ENCODE peak calls at places on chromosomes 16 and 17, in eight cellular contexts. One of them, this sample, is unnamed.

GRCh38 chr16:4409081-4409932 is 7.1 kb downstream of the CORO7 start:
- DNase-seq in thoracic aorta: no peak
- DNase-seq in caudate nucleus: no peak
- DNase-seq in PC-3: peak
- DNase-seq in left colon: no peak
- DNase-seq in activated naive CD4-positive, alpha-beta T cell treated with anti-CD3 and anti-CD28 coated beads for 36 hours: peak
- DNase-seq in naive thymus-derived CD8-positive, alpha-beta T cell: no peak
- DNase-seq in WTC11: no peak
- DNase-seq in this sample: peak

GRCh38 chr17:45436625-45437460 is 4.2 kb upstream of the ARHGAP27 start:
- DNase-seq in thoracic aorta: no peak
- DNase-seq in caudate nucleus: no peak
- DNase-seq in PC-3: no peak
- DNase-seq in left colon: no peak
- DNase-seq in activated naive CD4-positive, alpha-beta T cell treated with anti-CD3 and anti-CD28 coated beads for 36 hours: no peak
- DNase-seq in naive thymus-derived CD8-positive, alpha-beta T cell: no peak
- DNase-seq in WTC11: no peak
- DNase-seq in this sample: no peak

GRCh38 chr17:32123782-32124181 is 18.5 kb upstream of the RHOT1 start:
- DNase-seq in naive thymus-derived CD8-positive, alpha-beta T cell: no peak
- DNase-seq in WTC11: no peak
- DNase-seq in caudate nucleus: no peak
- DNase-seq in PC-3: no peak
- DNase-seq in activated naive CD4-positive, alpha-beta T cell treated with anti-CD3 and anti-CD28 coated beads for 36 hours: no peak
- DNase-seq in thoracic aorta: no peak
- DNase-seq in left colon: no peak
- DNase-seq in this sample: no peak

GRCh38 chr16:1363501-1364041 is 11.8 kb downstream of the GNPTG start:
- DNase-seq in thoracic aorta: no peak
- DNase-seq in WTC11: peak
- DNase-seq in naive thymus-derived CD8-positive, alpha-beta T cell: peak
- DNase-seq in caudate nucleus: no peak
- DNase-seq in activated naive CD4-positive, alpha-beta T cell treated with anti-CD3 and anti-CD28 coated beads for 36 hours: peak
- DNase-seq in left colon: no peak
- DNase-seq in PC-3: peak
- DNase-seq in this sample: peak

GRCh38 chr17:74199306-74200092 is 4.0 kb upstream of the RPL38 start:
- DNase-seq in PC-3: peak
- DNase-seq in thoracic aorta: no peak
- DNase-seq in left colon: no peak
- DNase-seq in caudate nucleus: peak
- DNase-seq in activated naive CD4-positive, alpha-beta T cell treated with anti-CD3 and anti-CD28 coated beads for 36 hours: peak
- DNase-seq in naive thymus-derived CD8-positive, alpha-beta T cell: peak
- DNase-seq in WTC11: peak
- DNase-seq in this sample: peak

GRCh38 chr17:6567528-6568185 is 11.3 kb upstream of the PITPNM3 start:
- DNase-seq in caudate nucleus: no peak
- DNase-seq in PC-3: no peak
- DNase-seq in naive thymus-derived CD8-positive, alpha-beta T cell: no peak
- DNase-seq in activated naive CD4-positive, alpha-beta T cell treated with anti-CD3 and anti-CD28 coated beads for 36 hours: no peak
- DNase-seq in left colon: no peak
- DNase-seq in WTC11: no peak
- DNase-seq in thoracic aorta: no peak
- DNase-seq in this sample: no peak

GRCh38 chr17:60743812-60744211 is 66.2 kb downstream of the BCAS3 start:
- DNase-seq in thoracic aorta: no peak
- DNase-seq in activated naive CD4-positive, alpha-beta T cell treated with anti-CD3 and anti-CD28 coated beads for 36 hours: no peak
- DNase-seq in PC-3: peak
- DNase-seq in naive thymus-derived CD8-positive, alpha-beta T cell: no peak
- DNase-seq in WTC11: no peak
- DNase-seq in caudate nucleus: peak
- DNase-seq in left colon: no peak
- DNase-seq in this sample: no peak

GRCh38 chr16:28202147-28202746 is 9.5 kb downstream of the XPO6 start:
- DNase-seq in PC-3: no peak
- DNase-seq in caudate nucleus: no peak
- DNase-seq in WTC11: no peak
- DNase-seq in activated naive CD4-positive, alpha-beta T cell treated with anti-CD3 and anti-CD28 coated beads for 36 hours: peak
- DNase-seq in left colon: no peak
- DNase-seq in naive thymus-derived CD8-positive, alpha-beta T cell: no peak
- DNase-seq in thoracic aorta: no peak
- DNase-seq in this sample: no peak

GRCh38 chr17:32701860-32702259 is 175.1 kb downstream of the MYO1D start:
- DNase-seq in PC-3: no peak
- DNase-seq in activated naive CD4-positive, alpha-beta T cell treated with anti-CD3 and anti-CD28 coated beads for 36 hours: no peak
- DNase-seq in WTC11: no peak
- DNase-seq in left colon: no peak
- DNase-seq in caudate nucleus: no peak
- DNase-seq in thoracic aorta: no peak
- DNase-seq in naive thymus-derived CD8-positive, alpha-beta T cell: no peak
- DNase-seq in this sample: no peak

GRCh38 chr17:30236807-30237206 is 1.3 kb upstream of the SLC6A4 start:
- DNase-seq in caudate nucleus: peak
- DNase-seq in naive thymus-derived CD8-positive, alpha-beta T cell: no peak
- DNase-seq in activated naive CD4-positive, alpha-beta T cell treated with anti-CD3 and anti-CD28 coated beads for 36 hours: peak
- DNase-seq in left colon: peak
- DNase-seq in PC-3: peak
- DNase-seq in WTC11: peak
- DNase-seq in thoracic aorta: peak
- DNase-seq in this sample: no peak

GRCh38 chr16:74501484-74502479 is 80.5 kb upstream of the CLEC18B start:
- DNase-seq in caudate nucleus: no peak
- DNase-seq in WTC11: no peak
- DNase-seq in left colon: no peak
- DNase-seq in naive thymus-derived CD8-positive, alpha-beta T cell: no peak
- DNase-seq in thoracic aorta: no peak
- DNase-seq in PC-3: no peak
- DNase-seq in activated naive CD4-positive, alpha-beta T cell treated with anti-CD3 and anti-CD28 coated beads for 36 hours: no peak
- DNase-seq in this sample: no peak

GRCh38 chr17:42677012-42677857 is 441 bp upstream of the PLEKHH3 start:
- DNase-seq in naive thymus-derived CD8-positive, alpha-beta T cell: peak
- DNase-seq in WTC11: peak
- DNase-seq in thoracic aorta: peak
- DNase-seq in caudate nucleus: peak
- DNase-seq in PC-3: peak
- DNase-seq in activated naive CD4-positive, alpha-beta T cell treated with anti-CD3 and anti-CD28 coated beads for 36 hours: peak
- DNase-seq in left colon: peak
- DNase-seq in this sample: peak

GRCh38 chr17:64232466-64233262 is 30.4 kb downstream of the TEX2 start:
- DNase-seq in activated naive CD4-positive, alpha-beta T cell treated with anti-CD3 and anti-CD28 coated beads for 36 hours: no peak
- DNase-seq in naive thymus-derived CD8-positive, alpha-beta T cell: no peak
- DNase-seq in left colon: no peak
- DNase-seq in caudate nucleus: no peak
- DNase-seq in PC-3: no peak
- DNase-seq in WTC11: no peak
- DNase-seq in thoracic aorta: no peak
- DNase-seq in this sample: no peak

GRCh38 chr16:70804153-70804728 is 3.3 kb upstream of the VAC14 start:
- DNase-seq in activated naive CD4-positive, alpha-beta T cell treated with anti-CD3 and anti-CD28 coated beads for 36 hours: no peak
- DNase-seq in WTC11: no peak
- DNase-seq in PC-3: peak
- DNase-seq in thoracic aorta: no peak
- DNase-seq in left colon: no peak
- DNase-seq in caudate nucleus: no peak
- DNase-seq in naive thymus-derived CD8-positive, alpha-beta T cell: no peak
- DNase-seq in this sample: no peak

GRCh38 chr17:59292174-59292523 is 39.3 kb upstream of the YPEL2 start:
- DNase-seq in thoracic aorta: no peak
- DNase-seq in left colon: no peak
- DNase-seq in caudate nucleus: no peak
- DNase-seq in WTC11: no peak
- DNase-seq in PC-3: no peak
- DNase-seq in activated naive CD4-positive, alpha-beta T cell treated with anti-CD3 and anti-CD28 coated beads for 36 hours: no peak
- DNase-seq in naive thymus-derived CD8-positive, alpha-beta T cell: no peak
- DNase-seq in this sample: no peak

GRCh38 chr16:56610017-56610608 is 1.7 kb downstream of the MT2A start:
- DNase-seq in thoracic aorta: no peak
- DNase-seq in PC-3: peak
- DNase-seq in left colon: no peak
- DNase-seq in caudate nucleus: no peak
- DNase-seq in activated naive CD4-positive, alpha-beta T cell treated with anti-CD3 and anti-CD28 coated beads for 36 hours: peak
- DNase-seq in naive thymus-derived CD8-positive, alpha-beta T cell: peak
- DNase-seq in WTC11: no peak
- DNase-seq in this sample: no peak

GRCh38 chr17:15914400-15915165 is 30.3 kb upstream of the ADORA2B start:
- DNase-seq in caudate nucleus: no peak
- DNase-seq in naive thymus-derived CD8-positive, alpha-beta T cell: no peak
- DNase-seq in activated naive CD4-positive, alpha-beta T cell treated with anti-CD3 and anti-CD28 coated beads for 36 hours: no peak
- DNase-seq in PC-3: peak
- DNase-seq in WTC11: peak
- DNase-seq in thoracic aorta: no peak
- DNase-seq in left colon: no peak
- DNase-seq in this sample: no peak

GRCh38 chr16:48895142-48895541 is 285.2 kb upstream of the N4BP1 start:
- DNase-seq in naive thymus-derived CD8-positive, alpha-beta T cell: no peak
- DNase-seq in WTC11: peak
- DNase-seq in thoracic aorta: no peak
- DNase-seq in PC-3: no peak
- DNase-seq in caudate nucleus: no peak
- DNase-seq in left colon: no peak
- DNase-seq in activated naive CD4-positive, alpha-beta T cell treated with anti-CD3 and anti-CD28 coated beads for 36 hours: no peak
- DNase-seq in this sample: no peak

GRCh38 chr17:13540546-13540945 is 61.2 kb downstream of the HS3ST3A1 start:
- DNase-seq in thoracic aorta: no peak
- DNase-seq in left colon: no peak
- DNase-seq in WTC11: no peak
- DNase-seq in PC-3: no peak
- DNase-seq in activated naive CD4-positive, alpha-beta T cell treated with anti-CD3 and anti-CD28 coated beads for 36 hours: no peak
- DNase-seq in naive thymus-derived CD8-positive, alpha-beta T cell: no peak
- DNase-seq in caudate nucleus: no peak
- DNase-seq in this sample: no peak

GRCh38 chr16:4105848-4106247 is 10.4 kb downstream of the ADCY9 start:
- DNase-seq in PC-3: no peak
- DNase-seq in caudate nucleus: no peak
- DNase-seq in WTC11: no peak
- DNase-seq in left colon: no peak
- DNase-seq in thoracic aorta: no peak
- DNase-seq in activated naive CD4-positive, alpha-beta T cell treated with anti-CD3 and anti-CD28 coated beads for 36 hours: no peak
- DNase-seq in naive thymus-derived CD8-positive, alpha-beta T cell: no peak
- DNase-seq in this sample: no peak

GRCh38 chr16:3431779-3432219 is 11.5 kb downstream of the ZNF597 start:
- DNase-seq in left colon: peak
- DNase-seq in activated naive CD4-positive, alpha-beta T cell treated with anti-CD3 and anti-CD28 coated beads for 36 hours: peak
- DNase-seq in WTC11: no peak
- DNase-seq in thoracic aorta: no peak
- DNase-seq in naive thymus-derived CD8-positive, alpha-beta T cell: peak
- DNase-seq in caudate nucleus: peak
- DNase-seq in PC-3: no peak
- DNase-seq in this sample: no peak

GRCh38 chr17:41785876-41786226 is 660 bp downstream of the JUP start:
- DNase-seq in thoracic aorta: no peak
- DNase-seq in caudate nucleus: no peak
- DNase-seq in activated naive CD4-positive, alpha-beta T cell treated with anti-CD3 and anti-CD28 coated beads for 36 hours: no peak
- DNase-seq in naive thymus-derived CD8-positive, alpha-beta T cell: peak
- DNase-seq in WTC11: peak
- DNase-seq in left colon: peak
- DNase-seq in PC-3: peak
- DNase-seq in this sample: no peak

GRCh38 chr17:81020767-81021497 is 14.0 kb upstream of the BAIAP2 start:
- DNase-seq in thoracic aorta: no peak
- DNase-seq in activated naive CD4-positive, alpha-beta T cell treated with anti-CD3 and anti-CD28 coated beads for 36 hours: no peak
- DNase-seq in left colon: peak
- DNase-seq in caudate nucleus: peak
- DNase-seq in WTC11: no peak
- DNase-seq in PC-3: no peak
- DNase-seq in naive thymus-derived CD8-positive, alpha-beta T cell: no peak
- DNase-seq in this sample: no peak

GRCh38 chr16:21283521-21284289 is 5.6 kb upstream of the CRYM start:
- DNase-seq in PC-3: no peak
- DNase-seq in activated naive CD4-positive, alpha-beta T cell treated with anti-CD3 and anti-CD28 coated beads for 36 hours: no peak
- DNase-seq in thoracic aorta: no peak
- DNase-seq in caudate nucleus: no peak
- DNase-seq in WTC11: peak
- DNase-seq in left colon: peak
- DNase-seq in naive thymus-derived CD8-positive, alpha-beta T cell: no peak
- DNase-seq in this sample: no peak

GRCh38 chr16:69848635-69849545 is 86.8 kb downstream of the WWP2 start:
- DNase-seq in activated naive CD4-positive, alpha-beta T cell treated with anti-CD3 and anti-CD28 coated beads for 36 hours: no peak
- DNase-seq in left colon: peak
- DNase-seq in thoracic aorta: peak
- DNase-seq in caudate nucleus: peak
- DNase-seq in WTC11: no peak
- DNase-seq in naive thymus-derived CD8-positive, alpha-beta T cell: no peak
- DNase-seq in PC-3: peak
- DNase-seq in this sample: no peak

GRCh38 chr17:64507418-64507766 is 615 bp downstream of the CEP95 start:
- DNase-seq in PC-3: peak
- DNase-seq in naive thymus-derived CD8-positive, alpha-beta T cell: peak
- DNase-seq in caudate nucleus: peak
- DNase-seq in activated naive CD4-positive, alpha-beta T cell treated with anti-CD3 and anti-CD28 coated beads for 36 hours: peak
- DNase-seq in WTC11: no peak
- DNase-seq in left colon: no peak
- DNase-seq in thoracic aorta: no peak
- DNase-seq in this sample: peak

GRCh38 chr16:46996391-46996790 is 22.9 kb upstream of the DNAJA2 start:
- DNase-seq in WTC11: peak
- DNase-seq in naive thymus-derived CD8-positive, alpha-beta T cell: no peak
- DNase-seq in thoracic aorta: no peak
- DNase-seq in caudate nucleus: no peak
- DNase-seq in activated naive CD4-positive, alpha-beta T cell treated with anti-CD3 and anti-CD28 coated beads for 36 hours: peak
- DNase-seq in PC-3: no peak
- DNase-seq in left colon: no peak
- DNase-seq in this sample: no peak

GRCh38 chr16:12113581-12114375 is 137.2 kb downstream of the SNX29 start:
- DNase-seq in WTC11: no peak
- DNase-seq in thoracic aorta: no peak
- DNase-seq in PC-3: no peak
- DNase-seq in activated naive CD4-positive, alpha-beta T cell treated with anti-CD3 and anti-CD28 coated beads for 36 hours: no peak
- DNase-seq in left colon: no peak
- DNase-seq in caudate nucleus: no peak
- DNase-seq in naive thymus-derived CD8-positive, alpha-beta T cell: no peak
- DNase-seq in this sample: no peak

GRCh38 chr17:37060094-37060493 is 111.3 kb downstream of the AATF start:
- DNase-seq in activated naive CD4-positive, alpha-beta T cell treated with anti-CD3 and anti-CD28 coated beads for 36 hours: no peak
- DNase-seq in thoracic aorta: no peak
- DNase-seq in caudate nucleus: no peak
- DNase-seq in WTC11: no peak
- DNase-seq in naive thymus-derived CD8-positive, alpha-beta T cell: no peak
- DNase-seq in PC-3: no peak
- DNase-seq in left colon: no peak
- DNase-seq in this sample: no peak

GRCh38 chr16:11224096-11224893 is 31.7 kb downstream of the SOCS1 start:
- DNase-seq in activated naive CD4-positive, alpha-beta T cell treated with anti-CD3 and anti-CD28 coated beads for 36 hours: peak
- DNase-seq in thoracic aorta: peak
- DNase-seq in naive thymus-derived CD8-positive, alpha-beta T cell: peak
- DNase-seq in PC-3: no peak
- DNase-seq in left colon: peak
- DNase-seq in caudate nucleus: no peak
- DNase-seq in WTC11: peak
- DNase-seq in this sample: no peak

GRCh38 chr16:23773339-23773738 is 18.5 kb downstream of the CHP2 start:
- DNase-seq in naive thymus-derived CD8-positive, alpha-beta T cell: no peak
- DNase-seq in thoracic aorta: no peak
- DNase-seq in WTC11: no peak
- DNase-seq in caudate nucleus: no peak
- DNase-seq in activated naive CD4-positive, alpha-beta T cell treated with anti-CD3 and anti-CD28 coated beads for 36 hours: no peak
- DNase-seq in PC-3: no peak
- DNase-seq in left colon: no peak
- DNase-seq in this sample: no peak

GRCh38 chr17:38358586-38359513 is 7.2 kb downstream of the SOCS7 start:
- DNase-seq in caudate nucleus: no peak
- DNase-seq in left colon: no peak
- DNase-seq in PC-3: no peak
- DNase-seq in thoracic aorta: no peak
- DNase-seq in activated naive CD4-positive, alpha-beta T cell treated with anti-CD3 and anti-CD28 coated beads for 36 hours: no peak
- DNase-seq in WTC11: no peak
- DNase-seq in naive thymus-derived CD8-positive, alpha-beta T cell: no peak
- DNase-seq in this sample: peak

GRCh38 chr17:26792486-26792885 is 501.4 kb upstream of the WSB1 start:
- DNase-seq in naive thymus-derived CD8-positive, alpha-beta T cell: no peak
- DNase-seq in left colon: no peak
- DNase-seq in PC-3: no peak
- DNase-seq in caudate nucleus: no peak
- DNase-seq in thoracic aorta: no peak
- DNase-seq in activated naive CD4-positive, alpha-beta T cell treated with anti-CD3 and anti-CD28 coated beads for 36 hours: no peak
- DNase-seq in WTC11: no peak
- DNase-seq in this sample: no peak

GRCh38 chr16:81797443-81797842 is 18.4 kb downstream of the PLCG2 start:
- DNase-seq in thoracic aorta: no peak
- DNase-seq in PC-3: no peak
- DNase-seq in left colon: peak
- DNase-seq in caudate nucleus: no peak
- DNase-seq in activated naive CD4-positive, alpha-beta T cell treated with anti-CD3 and anti-CD28 coated beads for 36 hours: peak
- DNase-seq in naive thymus-derived CD8-positive, alpha-beta T cell: no peak
- DNase-seq in WTC11: no peak
- DNase-seq in this sample: no peak

This sample was measured in NCI-H1694 treated with DMSO at 0.1 percent for 48 hours.